ENCODE peak calls at places on chromosomes 13 and 19, in five cellular contexts. J is LoVo; G is AG04450; M is stimulated activated effector memory CD8-positive, alpha-beta T cell treated with anti-CD3 and anti-CD28 coated beads, Interleukin-12 subunit alpha, Interleukin-12 subunit beta, amount 100 ng/mL, for 72 hours; L is aorta. Q is an unnamed sample.

GRCh38 chr13:106491463-106491862 is 44.0 kb downstream of the EFNB2 start:
- DNase-seq in J (no peak), G (no peak), M (no peak), L (no peak), Q (no peak)

GRCh38 chr19:18626906-18627305 is 9.9 kb upstream of the KLHL26 start:
- DNase-seq in J (no peak), G (no peak), M (no peak), L (no peak), Q (no peak)

GRCh38 chr19:37981785-37982475 is 74.9 kb downstream of the SIPA1L3 start:
- DNase-seq in J (no peak), G (peak), M (no peak), L (no peak), Q (no peak)

GRCh38 chr13:40115456-40115855 is 460.0 kb downstream of the COG6 start:
- DNase-seq in J (peak), G (no peak), M (no peak), L (no peak), Q (no peak)

GRCh38 chr13:109348514-109349340 is 437.7 kb downstream of the IRS2 start:
- DNase-seq in J (peak), G (no peak), M (no peak), L (no peak), Q (no peak)

GRCh38 chr13:98540476-98540875 is 36.4 kb downstream of the STK24 start:
- DNase-seq in J (no peak), G (no peak), M (no peak), L (no peak), Q (no peak)

GRCh38 chr19:38183227-38183914 is 40.7 kb downstream of the DPF1 start:
- DNase-seq in J (no peak), G (no peak), M (no peak), L (no peak), Q (no peak)

GRCh38 chr13:113835461-113836274 is 28.2 kb downstream of the GAS6 start:
- DNase-seq in J (no peak), G (peak), M (no peak), L (peak), Q (no peak)

GRCh38 chr19:16244091-16244490 is 46.4 kb downstream of the AP1M1 start:
- DNase-seq in J (no peak), G (peak), M (no peak), L (no peak), Q (no peak)

GRCh38 chr19:2331601-2332246 is 3.2 kb downstream of the SPPL2B start:
- DNase-seq in J (no peak), G (no peak), M (no peak), L (no peak), Q (no peak)

GRCh38 chr13:44249439-44249838 is 124.2 kb upstream of the SERP2 start:
- DNase-seq in J (peak), G (peak), M (no peak), L (no peak), Q (no peak)

GRCh38 chr13:67878376-67878775 is 648.2 kb upstream of the PCDH9 start:
- DNase-seq in J (no peak), G (no peak), M (no peak), L (no peak), Q (no peak)

GRCh38 chr13:98033277-98034247 is 80.1 kb downstream of the IPO5 start:
- DNase-seq in J (no peak), G (no peak), M (no peak), L (no peak), Q (no peak)

GRCh38 chr13:75137911-75138571 is 343.9 kb downstream of the TBC1D4 start:
- DNase-seq in J (no peak), G (no peak), M (no peak), L (no peak), Q (no peak)

GRCh38 chr19:17109962-17110598 is 34.5 kb downstream of the MYO9B start:
- DNase-seq in J (no peak), G (no peak), M (no peak), L (peak), Q (peak)

GRCh38 chr19:4316940-4317339 is 12.5 kb downstream of the FSD1 start:
- DNase-seq in J (no peak), G (no peak), M (no peak), L (no peak), Q (no peak)

GRCh38 chr13:85825454-85825853 is 26.2 kb upstream of the SLITRK6 start:
- DNase-seq in J (no peak), G (no peak), M (no peak), L (no peak), Q (no peak)

GRCh38 chr19:30085394-30085793 is 143.4 kb downstream of the URI1 start:
- DNase-seq in J (no peak), G (no peak), M (no peak), L (no peak), Q (no peak)

GRCh38 chr19:56273563-56274117 is 1.1 kb downstream of the EDDM13 start:
- DNase-seq in J (no peak), G (no peak), M (no peak), L (no peak), Q (no peak)

GRCh38 chr13:108363651-108364050 is 94.1 kb downstream of the TNFSF13B start:
- DNase-seq in J (no peak), G (no peak), M (no peak), L (no peak), Q (no peak)

GRCh38 chr19:45008554-45008953 is 7.3 kb downstream of the RELB start:
- DNase-seq in J (peak), G (no peak), M (no peak), L (no peak), Q (no peak)

GRCh38 chr13:100514788-100515409 is 73.7 kb downstream of the GGACT start:
- DNase-seq in J (peak), G (peak), M (peak), L (peak), Q (peak)

GRCh38 chr13:47277774-47278173 is 380.9 kb upstream of the HTR2A start:
- DNase-seq in J (no peak), G (no peak), M (no peak), L (no peak), Q (no peak)

GRCh38 chr13:27455331-27455855 is 5.0 kb upstream of the MTIF3 start:
- DNase-seq in J (no peak), G (no peak), M (no peak), L (no peak), Q (no peak)